ENCODE peak calls at places on chromosomes 11 and 22, in nine cellular contexts. U is NCI-H524, H is mesothelial cell of epicardium, L is DMS153, A is amniotic stem cell, C is esophagus muscularis mucosa, F is fibroblast of lung, E is OCI-LY7, T is B cell. V is an unnamed sample.

GRCh38 chr11:1842149-1843097 is 3.6 kb downstream of the TNNI2 start:
- DNase-seq in F (no peak), H (no peak), T (no peak), L (no peak), U (no peak), A (no peak), E (no peak), C (no peak), V (no peak)

GRCh38 chr11:116052603-116053537 is 548.7 kb upstream of the CADM1 start:
- DNase-seq in A (no peak), H (no peak), U (no peak), C (no peak), E (no peak), F (no peak), T (no peak), L (peak), V (no peak)

GRCh38 chr11:100823360-100823759 is 136.3 kb downstream of the ARHGAP42 start:
- DNase-seq in C (no peak), T (no peak), A (no peak), U (peak), H (no peak), F (peak), L (no peak), E (no peak), V (no peak)

GRCh38 chr22:33327348-33327860 is 269.2 kb upstream of the SYN3 start:
- DNase-seq in L (no peak), H (no peak), T (no peak), F (no peak), U (no peak), E (no peak), A (no peak), C (no peak), V (no peak)

GRCh38 chr11:9153651-9154050 is 62.3 kb upstream of the SCUBE2 start:
- DNase-seq in E (no peak), F (no peak), H (no peak), T (no peak), A (no peak), U (no peak), L (no peak), C (no peak), V (no peak)

GRCh38 chr11:59186130-59186594 is 14.2 kb downstream of the DTX4 start:
- DNase-seq in H (peak), U (no peak), T (peak), L (no peak), F (no peak), C (no peak), E (peak), A (no peak), V (no peak)

GRCh38 chr11:63901660-63902059 is 15.3 kb downstream of the RCOR2 start:
- DNase-seq in E (no peak), C (no peak), F (peak), H (no peak), A (no peak), T (no peak), U (no peak), L (no peak), V (no peak)

GRCh38 chr11:120746395-120746794 is 234.8 kb downstream of the GRIK4 start:
- DNase-seq in T (no peak), E (no peak), L (no peak), C (peak), A (no peak), H (no peak), U (no peak), F (no peak), V (no peak)

GRCh38 chr11:47948137-47948536 is 32.2 kb upstream of the PTPRJ start:
- DNase-seq in U (no peak), C (no peak), F (no peak), E (no peak), T (no peak), H (no peak), L (no peak), A (no peak), V (no peak)

V was measured in type B pancreatic cell.